ENCODE peak calls at places on chromosomes 13 and 19, in six cellular contexts. Q, O, C, H, X and J are unnamed samples.

GRCh38 chr19:47176071-47176626 is 45.5 kb downstream of the SAE1 start:
- DNase-seq in Q (no peak), O (no peak), C (no peak), H (no peak), X (no peak), J (no peak)

GRCh38 chr19:17479325-17479791 is 9.0 kb downstream of the SLC27A1 start:
- DNase-seq in Q (no peak), O (no peak), C (no peak), H (no peak), X (no peak), J (no peak)

GRCh38 chr19:46394398-46394797 is 19.0 kb downstream of the CCDC8 start:
- DNase-seq in Q (no peak), O (no peak), C (no peak), H (no peak), X (no peak), J (no peak)

GRCh38 chr19:50401505-50402450 is 17.0 kb upstream of the SPIB start:
- DNase-seq in Q (no peak), O (no peak), C (no peak), H (no peak), X (no peak), J (no peak)

GRCh38 chr13:103315701-103316100 is 249.5 kb upstream of the SLC10A2 start:
- DNase-seq in Q (no peak), O (no peak), C (no peak), H (no peak), X (no peak), J (no peak)

GRCh38 chr19:13020002-13020414 is 24.7 kb downstream of the NFIX start:
- DNase-seq in Q (no peak), O (peak), C (no peak), H (no peak), X (no peak), J (no peak)

GRCh38 chr13:24351423-24351822 is 42.0 kb downstream of the C1QTNF9 start:
- DNase-seq in Q (no peak), O (no peak), C (no peak), H (no peak), X (no peak), J (no peak)

GRCh38 chr13:110232756-110233155 is 74.2 kb downstream of the COL4A1 start:
- DNase-seq in Q (no peak), O (no peak), C (no peak), H (no peak), X (no peak), J (no peak)

GRCh38 chr13:72760189-72760588 is 21.5 kb downstream of the DIS3 start:
- DNase-seq in Q (no peak), O (no peak), C (no peak), H (no peak), X (no peak), J (no peak)

GRCh38 chr13:106049171-106049570 is 486.3 kb downstream of the EFNB2 start:
- DNase-seq in Q (no peak), O (no peak), C (no peak), H (no peak), X (no peak), J (no peak)

GRCh38 chr19:42184401-42184861 is 33.0 kb downstream of the DEDD2 start:
- DNase-seq in Q (peak), O (peak), C (peak), H (peak), X (no peak), J (peak)

DNA sequence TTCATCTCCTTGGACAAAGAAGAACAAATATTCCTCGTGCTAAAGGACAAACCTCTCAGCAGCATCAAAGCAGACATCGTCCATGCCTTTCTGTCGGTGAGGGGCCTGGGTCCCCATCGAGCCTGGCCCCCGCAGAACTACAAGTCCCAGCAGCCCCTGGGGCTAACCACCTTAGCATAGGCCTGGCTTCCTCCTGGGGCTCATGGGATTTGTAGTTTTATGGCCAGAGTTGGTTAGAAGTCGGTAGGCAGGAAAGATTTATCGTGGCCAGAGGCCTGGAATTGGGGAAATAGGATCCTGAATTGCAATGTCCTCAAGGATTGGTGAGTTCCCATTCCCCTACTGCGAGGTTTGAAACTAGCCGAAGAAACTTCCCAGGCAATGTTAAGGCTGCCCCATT is 19.6 kb downstream of the TMEM150B start:
- DNase-seq in Q (peak), O (no peak), C (peak), H (no peak), X (no peak), J (peak)
- TF ChIP-seq POLR2AphosphoS5 in Q (no peak), O (no peak), C (no peak), H (no peak), X (no peak), J (no peak)

GRCh38 chr19:40231544-40232424 is 5.3 kb upstream of the CCNP start:
- DNase-seq in Q (peak), O (no peak), C (no peak), H (peak), X (no peak), J (no peak)
- TF ChIP-seq POLR2A in Q (peak), O (peak), C (peak), H (peak), X (peak), J (no peak)

GRCh38 chr19:5089283-5089682 is 120.4 kb downstream of the KDM4B start:
- DNase-seq in Q (no peak), O (no peak), C (no peak), H (no peak), X (no peak), J (no peak)

GRCh38 chr19:5083547-5083965 is 114.6 kb downstream of the KDM4B start:
- DNase-seq in Q (peak), O (no peak), C (no peak), H (no peak), X (no peak), J (no peak)

GRCh38 chr19:5086232-5086631 is 117.3 kb downstream of the KDM4B start:
- DNase-seq in Q (no peak), O (no peak), C (no peak), H (no peak), X (no peak), J (no peak)

GRCh38 chr19:5085566-5085965 is 116.7 kb downstream of the KDM4B start:
- DNase-seq in Q (no peak), O (no peak), C (no peak), H (no peak), X (no peak), J (no peak)

GRCh38 chr19:5086725-5087439 is 118.0 kb downstream of the KDM4B start:
- DNase-seq in Q (no peak), O (peak), C (no peak), H (no peak), X (no peak), J (no peak)
- TF ChIP-seq TAF1 in Q (no peak), O (no peak), C (no peak), H (no peak), X (no peak), J (no peak)

GRCh38 chr13:105030851-105031250 is 1504.6 kb downstream of the EFNB2 start:
- DNase-seq in Q (no peak), O (no peak), C (no peak), H (no peak), X (no peak), J (no peak)

GRCh38 chr13:105035092-105035491 is 1500.4 kb downstream of the EFNB2 start:
- DNase-seq in Q (no peak), O (no peak), C (no peak), H (no peak), X (no peak), J (no peak)

GRCh38 chr13:105037064-105037463 is 1498.4 kb downstream of the EFNB2 start:
- DNase-seq in Q (no peak), O (no peak), C (no peak), H (no peak), X (no peak), J (no peak)

GRCh38 chr13:105033999-105034398 is 1501.5 kb downstream of the EFNB2 start:
- DNase-seq in Q (no peak), O (no peak), C (no peak), H (no peak), X (no peak), J (no peak)

DNA sequence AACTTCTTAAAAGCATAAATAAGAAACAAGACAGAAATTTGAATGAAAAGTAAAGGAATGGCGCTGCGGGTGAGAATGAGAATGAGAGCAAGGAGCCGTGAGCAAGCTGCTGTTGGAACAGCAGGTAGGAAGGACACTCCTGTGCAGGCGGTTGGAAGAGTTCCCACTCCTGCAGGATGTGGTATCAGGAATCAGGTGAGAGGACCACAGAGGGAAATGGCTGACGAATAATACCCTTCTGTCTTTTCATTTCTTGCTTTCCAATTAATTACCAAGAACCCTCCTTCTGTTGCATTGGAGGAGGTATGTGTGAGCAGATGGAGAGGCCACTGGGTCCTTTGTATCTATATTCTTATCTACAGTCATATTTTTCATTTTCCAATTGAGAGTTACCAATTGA is 1504.2 kb downstream of the EFNB2 start:
- DNase-seq in Q (no peak), O (no peak), C (no peak), H (no peak), X (no peak), J (no peak)
- TF ChIP-seq POLR2AphosphoS5 in Q (no peak), O (no peak), C (no peak), H (no peak), X (no peak), J (no peak)

GRCh38 chr19:36214388-36215275 is at the start of the genes ZNF146 and ZNF565:
- DNase-seq in Q (peak), O (peak), C (peak), H (peak), X (peak), J (peak)
- TF ChIP-seq POLR2A in Q (peak), O (peak), C (peak), H (peak), X (peak), J (peak)

DNA sequence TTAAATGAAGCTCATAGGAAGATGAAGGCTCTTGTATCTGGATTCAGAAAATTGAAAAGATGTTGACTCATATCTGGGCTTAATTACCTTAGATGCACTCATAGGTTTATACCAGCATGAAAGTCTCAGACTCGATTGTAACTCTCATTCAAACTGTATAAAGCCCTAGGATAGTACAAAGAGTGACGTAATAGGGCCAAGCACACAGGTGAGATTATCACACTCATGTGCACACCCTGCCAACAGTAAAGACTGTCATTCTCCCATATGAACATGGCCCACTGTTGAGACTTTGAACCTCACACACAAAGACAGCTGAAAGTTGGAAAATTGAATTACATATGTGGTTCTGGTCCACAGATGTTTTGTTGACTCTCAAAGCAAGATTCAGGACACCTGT is 18.0 kb upstream of the ZNF723 start:
- DNase-seq in Q (no peak), O (no peak), C (no peak), H (no peak), X (no peak), J (no peak)
- TF ChIP-seq TAF1 in Q (no peak), O (no peak), C (no peak), H (no peak), X (no peak), J (no peak)